ENCODE peak calls at places on chromosomes 11 and 22, in nine cellular contexts. H is left ventricle myocardium superior; K is spleen; U is activated CD8-positive, alpha-beta memory T cell treated with anti-CD3 and anti-CD28 coated beads for 48 hours; W is ecto neural progenitor cell; I is stimulated activated CD4-positive, alpha-beta T cell treated with anti-CD3 and anti-CD28 coated beads, Interleukin-1b, Interleukin-23, amount 100 ng/mL, for 24 hours; T is SK-MEL-5; Z is endothelial cell; C is neuronal stem cell. G is an unnamed sample.

GRCh38 chr22:29797351-29797750 is 30.2 kb downstream of the UQCR10 start:
- DNase-seq in W (no peak), C (no peak), U (no peak), H (no peak), T (no peak), K (no peak), Z (no peak), I (no peak), G (no peak)

GRCh38 chr11:8331767-8332166 is 68.1 kb upstream of the LMO1 start:
- DNase-seq in T (no peak), Z (no peak), H (no peak), U (no peak), W (no peak), I (no peak), C (no peak), K (no peak), G (no peak)

GRCh38 chr11:117928818-117929567 is at the start of gene TMPRSS13:
- DNase-seq in C (no peak), U (no peak), W (no peak), T (no peak), I (no peak), K (no peak), H (no peak), Z (no peak), G (no peak)

GRCh38 chr11:117202386-117203068 is 3.4 kb downstream of the TAGLN start:
- DNase-seq in H (peak; percentile 21), K (no peak), U (no peak), Z (no peak), C (no peak), T (no peak), I (no peak), W (no peak), G (no peak)

GRCh38 chr11:32391965-32392553 is 43.3 kb downstream of the WT1 start:
- DNase-seq in Z (no peak), U (no peak), T (no peak), K (no peak), H (no peak), C (no peak), I (no peak), W (no peak), G (no peak)

GRCh38 chr11:96334219-96334618 is 8.8 kb downstream of the MAML2 start:
- DNase-seq in I (no peak), Z (no peak), T (no peak), H (no peak), U (no peak), W (no peak), K (no peak), C (no peak), G (no peak)

GRCh38 chr11:90220391-90220790 is 2.5 kb downstream of the CHORDC1 start:
- DNase-seq in U (no peak), T (no peak), W (no peak), C (no peak), I (no peak), K (no peak), Z (no peak), H (no peak), G (no peak)

GRCh38 chr11:47216141-47216798 is 1.5 kb downstream of the DDB2 start:
- DNase-seq in C (no peak), U (peak; percentile 57), W (no peak), I (peak; percentile 58), Z (no peak), H (peak; percentile 46), K (no peak), T (peak; percentile 39), G (peak; percentile 53)

GRCh38 chr11:125626381-125626950 is 1.5 kb downstream of the CHEK1 start:
- DNase-seq in T (no peak), U (no peak), I (no peak), K (no peak), Z (no peak), C (no peak), W (no peak), H (no peak), G (peak; percentile 99)

GRCh38 chr11:124834526-124835190 is 30.6 kb upstream of the ROBO3 start:
- DNase-seq in C (no peak), H (no peak), T (no peak), U (no peak), I (no peak), K (no peak), W (no peak), Z (no peak), G (no peak)

GRCh38 chr11:74371269-74372039 is 26.8 kb downstream of the PGM2L1 start:
- DNase-seq in Z (no peak), H (no peak), U (no peak), T (peak; percentile 81), K (no peak), W (no peak), C (no peak), I (no peak), G (no peak)

GRCh38 chr11:44840526-44840925 is 110.2 kb downstream of the TP53I11 start:
- DNase-seq in W (no peak), K (no peak), I (no peak), H (no peak), C (no peak), U (no peak), T (no peak), Z (no peak), G (no peak)

GRCh38 chr22:37760152-37760551 is 47.6 kb upstream of the GCAT start:
- DNase-seq in Z (no peak), I (no peak), W (no peak), K (no peak), T (no peak), C (no peak), H (no peak), U (no peak), G (no peak)

GRCh38 chr22:27152033-27152432 is 494.6 kb downstream of the MIAT start:
- DNase-seq in C (no peak), H (no peak), W (no peak), K (no peak), T (no peak), Z (no peak), I (no peak), U (no peak), G (no peak)

GRCh38 chr11:7513210-7514098 is at the start of gene PPFIBP2:
- DNase-seq in C (peak; percentile 74), T (peak; percentile 72), K (peak; percentile 97), H (peak; percentile 92), Z (peak; percentile 80), I (peak; percentile 75), U (peak; percentile 65), W (peak; percentile 89), G (peak; percentile 20)

GRCh38 chr11:129319201-129319600 is 56.4 kb upstream of the BARX2 start:
- DNase-seq in H (no peak), W (no peak), K (no peak), C (no peak), I (no peak), T (no peak), Z (no peak), U (no peak), G (no peak)

GRCh38 chr11:19714093-19714386 is 1.4 kb downstream of the NAV2 start:
- DNase-seq in K (no peak), I (no peak), H (peak; percentile 37), T (peak; percentile 40), U (no peak), C (no peak), W (no peak), Z (no peak), G (no peak)

GRCh38 chr11:48193876-48194275 is 22.7 kb upstream of the OR4B1 start:
- DNase-seq in Z (no peak), T (no peak), C (no peak), I (no peak), H (no peak), U (no peak), K (no peak), W (no peak), G (no peak)

GRCh38 chr11:123139206-123139605 is 55.8 kb downstream of the CLMP start:
- DNase-seq in Z (no peak), K (no peak), I (no peak), C (no peak), U (no peak), T (no peak), W (no peak), H (no peak), G (no peak)

GRCh38 chr22:23565942-23566715 is 14.0 kb downstream of the IGLL1 start:
- DNase-seq in U (no peak), W (peak; percentile 75), C (peak; percentile 55), T (no peak), Z (peak; percentile 22), K (peak; percentile 74), H (no peak), I (no peak), G (no peak)

GRCh38 chr22:26828311-26828710 is 170.9 kb downstream of the MIAT start:
- DNase-seq in W (no peak), T (peak; percentile 32), C (no peak), H (no peak), U (no peak), Z (no peak), K (no peak), I (no peak), G (no peak)

GRCh38 chr11:42770444-42771065 is 541.2 kb upstream of the API5 start:
- DNase-seq in C (peak; percentile 36), U (no peak), T (peak; percentile 64), I (no peak), H (no peak), K (no peak), W (no peak), Z (peak; percentile 19), G (no peak)

GRCh38 chr11:126948563-126948962 is 52.0 kb downstream of the KIRREL3 start:
- DNase-seq in C (no peak), U (no peak), Z (no peak), I (no peak), K (no peak), T (no peak), H (no peak), W (no peak), G (no peak)